ENCODE peak calls at places on chromosomes 16 and 17, in seven cellular contexts. Z, L, T, C, F, U and Y are unnamed samples.

GRCh38 chr16:17345043-17345442 is 125.7 kb downstream of the XYLT1 start:
- DNase-seq in C (no peak), L (no peak), U (peak), T (no peak), F (peak), Z (peak), Y (peak)

GRCh38 chr17:75094871-75095399 is 7.2 kb downstream of the SLC16A5 start:
- DNase-seq in L (no peak), Z (no peak), C (no peak), F (no peak), U (no peak), T (no peak), Y (no peak)

GRCh38 chr16:19128454-19129210 is 14.9 kb downstream of the ITPRIPL2 start:
- DNase-seq in C (no peak), F (no peak), L (no peak), Z (no peak), T (no peak), U (no peak), Y (no peak)

GRCh38 chr16:20760346-20760745 is 3.5 kb upstream of the ACSM3 start:
- DNase-seq in L (peak), F (no peak), Z (no peak), T (no peak), U (no peak), C (no peak), Y (no peak)

GRCh38 chr17:14427914-14428639 is 127.2 kb downstream of the HS3ST3B1 start:
- DNase-seq in Z (peak), U (no peak), F (no peak), L (peak), C (no peak), T (no peak), Y (no peak)

GRCh38 chr17:45052052-45052772 is 780 bp upstream of the DCAKD start:
- DNase-seq in L (peak), T (no peak), Z (peak), F (peak), C (peak), U (peak), Y (peak)

GRCh38 chr17:75869282-75870141 is 8.9 kb downstream of the TRIM47 start:
- DNase-seq in T (peak), C (no peak), U (peak), F (no peak), L (no peak), Z (peak), Y (peak)

GRCh38 chr16:28326881-28327610 is 34.7 kb downstream of the SBK1 start:
- DNase-seq in U (peak), C (peak), L (peak), T (peak), F (peak), Z (peak), Y (peak)

GRCh38 chr16:49542391-49542891 is 168.8 kb downstream of the C16orf78 start:
- DNase-seq in L (no peak), U (no peak), T (no peak), Z (no peak), F (no peak), C (no peak), Y (no peak)

GRCh38 chr17:20262116-20262977 is 205.0 kb downstream of the LGALS9B start:
- DNase-seq in Z (no peak), T (no peak), L (no peak), C (no peak), F (no peak), U (no peak), Y (no peak)

GRCh38 chr16:58306327-58306726 is 11.5 kb upstream of the PRSS54 start:
- DNase-seq in U (peak), Z (peak), C (no peak), T (peak), F (peak), L (peak), Y (peak)

GRCh38 chr17:19728114-19728495 is 11.7 kb upstream of the SLC47A2 start:
- DNase-seq in F (peak), L (no peak), T (peak), C (peak), U (peak), Z (peak), Y (peak)

GRCh38 chr17:4014148-4014927 is 50.1 kb upstream of the ATP2A3 start:
- DNase-seq in Z (no peak), U (no peak), C (no peak), T (no peak), F (no peak), L (no peak), Y (no peak)

GRCh38 chr16:75580-76501 is 2.2 kb upstream of the MPG start:
- DNase-seq in L (peak), T (peak), C (no peak), F (peak), U (peak), Z (peak), Y (peak)

GRCh38 chr17:42002792-42003301 is 14.4 kb downstream of the DNAJC7 start:
- DNase-seq in L (no peak), T (no peak), C (no peak), U (no peak), F (no peak), Z (no peak), Y (no peak)

GRCh38 chr17:4074831-4075495 is 67.9 kb downstream of the ZZEF1 start:
- DNase-seq in T (peak), C (no peak), Z (no peak), L (peak), U (peak), F (no peak), Y (peak)

GRCh38 chr16:68455631-68456030 is 7.3 kb upstream of the SMPD3 start:
- DNase-seq in L (no peak), F (no peak), U (no peak), Z (no peak), T (no peak), C (no peak), Y (no peak)

GRCh38 chr17:29273924-29274323 is 20.0 kb downstream of the NUFIP2 start:
- DNase-seq in U (no peak), L (no peak), Z (no peak), F (no peak), T (no peak), C (no peak), Y (no peak)

GRCh38 chr17:7932483-7932891 is 481 bp downstream of the CNTROB start:
- DNase-seq in L (peak), Z (peak), T (peak), C (no peak), U (peak), F (peak), Y (peak)

DNA sequence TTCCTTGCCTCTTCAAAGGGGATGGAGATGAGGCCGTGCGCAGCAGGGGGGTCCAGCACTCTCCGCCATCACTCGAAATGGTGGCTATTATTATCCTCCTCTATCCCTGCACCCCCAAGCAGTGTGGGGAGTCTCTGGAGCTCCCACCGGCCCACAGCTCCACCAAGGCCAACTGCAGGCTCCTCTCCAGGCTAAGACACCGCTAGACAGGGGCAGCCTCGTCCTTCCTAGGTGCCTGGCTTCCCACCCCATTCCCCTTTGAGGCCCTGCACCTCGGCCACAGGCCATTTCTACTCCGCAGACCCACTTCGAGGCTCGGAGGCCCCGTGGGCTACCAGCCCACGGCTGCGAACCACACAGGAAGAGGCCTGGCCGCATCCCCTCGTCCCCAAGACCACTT is 39.6 kb upstream of the PABPN1L start:
- DNase-seq in U (no peak), T (no peak), L (no peak), Z (no peak), F (no peak), C (no peak), Y (no peak)
- TF ChIP-seq CTCF in U (no peak), T (no peak), L (no peak), Z (no peak), F (no peak), C (no peak), Y (no peak)

GRCh38 chr17:78722101-78722761 is 59.8 kb downstream of the CYTH1 start:
- DNase-seq in U (peak), T (no peak), C (no peak), Z (peak), F (no peak), L (peak), Y (no peak)
- H3K4me3 ChIP-seq in U (no peak), T (no peak), C (no peak), Z (no peak), F (no peak), L (peak), Y (no peak)

GRCh38 chr17:39261286-39261685 is 35.5 kb upstream of the STAC2 start:
- DNase-seq in L (peak), C (no peak), U (no peak), Z (no peak), F (no peak), T (no peak), Y (no peak)
- TF ChIP-seq CTCF in L (peak), C (peak), U (peak), Z (no peak), F (no peak), T (peak), Y (peak)

GRCh38 chr16:1378087-1378803 is 26.5 kb downstream of the GNPTG start:
- DNase-seq in U (no peak), C (no peak), F (no peak), Z (no peak), L (no peak), T (no peak), Y (no peak)

GRCh38 chr16:1380195-1380594 is 28.5 kb downstream of the GNPTG start:
- DNase-seq in T (no peak), L (no peak), Z (no peak), U (no peak), F (no peak), C (no peak), Y (no peak)

GRCh38 chr16:1378804-1379053 is 27.0 kb downstream of the GNPTG start:
- DNase-seq in F (no peak), U (no peak), L (no peak), Z (no peak), T (no peak), C (no peak), Y (no peak)

GRCh38 chr16:1379054-1379862 is 27.5 kb downstream of the GNPTG start:
- DNase-seq in U (peak), Z (peak), L (peak), F (peak), C (peak), T (peak), Y (peak)

DNA sequence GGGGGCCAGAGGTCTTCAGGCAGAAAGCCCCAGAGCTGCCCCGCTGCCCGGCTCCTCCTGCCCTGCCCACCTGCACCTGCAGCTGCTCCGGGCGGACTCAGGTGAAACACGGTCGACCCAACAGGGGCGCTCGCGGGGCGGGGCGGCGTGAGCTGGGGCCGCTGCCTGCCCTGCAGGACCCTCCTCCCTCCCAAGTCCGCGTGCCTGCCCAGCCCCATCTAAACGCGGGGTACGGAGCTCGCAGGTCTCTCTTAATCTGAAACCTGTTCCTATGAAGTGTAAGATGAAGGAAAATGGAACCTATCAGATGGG is 28.1 kb downstream of the GNPTG start:
- DNase-seq in T (no peak), C (no peak), L (no peak), F (no peak), U (no peak), Z (no peak), Y (no peak)
- H3K4me3 ChIP-seq in T (peak), C (peak), L (peak), F (no peak), U (no peak), Z (peak), Y (no peak)

DNA sequence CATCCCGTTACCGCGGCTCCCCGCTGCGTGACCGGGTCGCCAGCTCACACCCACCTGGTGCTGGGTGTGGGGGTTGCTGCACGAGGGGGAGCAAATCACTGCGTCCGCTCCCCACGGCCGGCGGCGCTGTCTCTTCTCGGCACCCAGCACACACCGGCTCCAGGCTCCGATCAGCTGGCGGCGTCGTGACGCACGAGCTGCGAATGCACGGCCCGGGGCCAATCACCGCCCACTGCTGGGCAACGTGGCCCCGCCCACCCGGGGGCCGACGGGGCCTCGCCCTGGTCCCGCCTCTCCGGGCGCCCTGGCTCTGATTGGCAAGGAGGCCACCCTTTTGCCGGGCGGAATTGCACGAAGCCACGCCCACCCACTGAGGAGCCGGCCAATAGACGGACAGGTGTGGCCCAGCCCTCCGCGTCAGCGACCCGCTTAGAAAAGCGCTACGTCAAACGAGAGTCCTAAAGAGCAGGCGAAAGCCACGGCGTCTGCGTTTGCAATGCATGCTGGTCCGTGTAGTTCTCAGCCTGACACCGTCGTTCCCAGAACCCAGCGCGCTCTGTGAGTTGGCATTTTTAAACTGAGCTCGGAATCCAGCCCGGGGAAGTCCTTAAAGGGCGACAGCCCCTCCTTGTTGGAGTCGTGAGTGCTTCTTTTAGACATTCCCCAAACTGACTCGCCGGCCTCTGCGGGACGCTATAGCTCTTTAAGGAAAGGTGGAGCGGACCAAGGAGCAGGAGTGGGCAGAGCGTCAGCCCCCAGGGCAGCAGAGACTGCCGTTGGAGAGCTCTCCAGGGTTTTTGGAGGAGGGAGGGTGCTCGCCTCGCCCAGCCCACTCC is 6.1 kb upstream of the TLCD2 start:
- DNase-seq in Z (peak), U (peak), F (peak), C (peak), T (peak), L (peak), Y (peak)
- TF ChIP-seq CTCF in Z (peak), U (peak), F (no peak), C (no peak), T (peak), L (no peak), Y (peak)

GRCh38 chr17:16419929-16420271 is 4.5 kb downstream of the TRPV2 start:
- DNase-seq in L (no peak), T (peak), U (peak), Z (no peak), F (no peak), C (no peak), Y (peak)
- H3K4me3 ChIP-seq in L (no peak), T (no peak), U (no peak), Z (no peak), F (no peak), C (no peak), Y (no peak)

DNA sequence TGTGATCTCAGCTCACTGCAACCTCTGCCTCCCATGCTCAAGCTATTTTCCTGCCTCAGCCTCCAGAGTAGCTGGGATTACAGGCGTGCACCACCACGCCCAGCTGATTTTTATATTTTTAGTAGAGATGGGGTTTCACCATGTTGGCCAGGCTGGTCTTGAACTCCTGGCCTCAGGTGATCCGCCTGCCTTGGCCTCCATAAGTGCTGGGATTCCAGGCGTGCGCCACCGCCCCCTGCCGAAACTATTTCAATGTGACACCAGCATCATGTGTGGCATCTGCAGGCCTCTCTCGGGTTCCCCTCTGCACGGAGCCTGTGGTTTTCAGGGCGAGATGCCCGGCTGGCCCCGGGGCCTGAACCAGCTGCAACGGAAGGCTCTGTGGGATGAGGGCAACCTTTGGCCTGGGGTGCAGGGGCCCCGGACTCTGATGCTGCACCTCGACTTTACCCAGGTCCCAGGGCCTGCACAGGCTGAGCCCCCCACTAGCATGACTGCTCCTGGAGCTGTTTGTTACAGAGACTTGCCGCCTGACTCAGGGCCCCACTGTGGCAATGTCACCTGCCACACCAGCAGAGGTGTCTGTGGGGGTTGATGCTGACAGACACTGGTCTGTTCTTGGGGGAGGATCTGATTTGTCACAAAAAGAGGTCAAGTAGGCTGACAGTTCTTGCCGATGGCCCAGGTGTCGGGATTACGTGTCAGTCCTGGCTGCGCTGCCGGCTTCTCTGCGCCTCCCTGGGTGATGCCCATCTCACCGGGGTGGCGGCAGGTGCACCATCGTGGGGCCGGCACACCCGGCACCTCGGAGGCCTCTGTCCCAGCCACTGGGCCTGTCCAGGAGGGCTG is 8.6 kb upstream of the TEX19 start:
- DNase-seq in C (no peak), Z (peak), F (no peak), T (no peak), L (peak), U (peak), Y (no peak)
- TF ChIP-seq CTCF in C (no peak), Z (no peak), F (no peak), T (no peak), L (peak), U (peak), Y (no peak)